ENCODE peak calls at places on chromosomes 4 and X, in eight cellular contexts. S is fibroblast of mammary gland, H is IMR-90, A is neural progenitor cell, C is mucosa of descending colon, W is GM20000, M is adrenal gland, G is choroid plexus epithelial cell. D is an unnamed sample.

GRCh38 chr4:10240691-10241090 is 124.1 kb upstream of the WDR1 start:
- DNase-seq in S (no peak), H (no peak), A (no peak), C (no peak), W (no peak), M (no peak), G (no peak), D (no peak)

GRCh38 chr4:162461952-162462351 is 298.2 kb upstream of the FSTL5 start:
- DNase-seq in S (no peak), H (no peak), A (no peak), C (no peak), W (no peak), M (no peak), G (peak), D (no peak)

GRCh38 chr4:163679189-163679588 is 184.7 kb downstream of the TMA16 start:
- DNase-seq in S (peak), H (peak), A (peak), C (no peak), W (peak), M (peak), G (peak), D (no peak)

GRCh38 chr4:84985952-84986351 is 19.5 kb upstream of the WDFY3 start:
- DNase-seq in S (peak), H (peak), A (no peak), C (no peak), W (no peak), M (no peak), G (peak), D (no peak)

GRCh38 chrX:53048169-53049126 is at the start of gene GPR173:
- DNase-seq in S (peak), H (peak), A (peak), C (peak), W (no peak), M (peak), G (peak), D (peak)

GRCh38 chr4:52877694-52878093 is 15.6 kb downstream of the RASL11B start:
- DNase-seq in S (no peak), H (peak), A (peak), C (no peak), W (no peak), M (no peak), G (peak), D (no peak)

GRCh38 chr4:102143433-102143832 is 201.8 kb downstream of the SLC39A8 start:
- DNase-seq in S (no peak), H (no peak), A (no peak), C (no peak), W (no peak), M (no peak), G (no peak), D (no peak)

GRCh38 chr4:41712413-41712812 is 36.1 kb downstream of the PHOX2B start:
- DNase-seq in S (no peak), H (no peak), A (no peak), C (no peak), W (no peak), M (no peak), G (no peak), D (no peak)

GRCh38 chr4:11028334-11028733 is 343.8 kb upstream of the CLNK start:
- DNase-seq in S (no peak), H (no peak), A (no peak), C (no peak), W (no peak), M (no peak), G (peak), D (no peak)

GRCh38 chrX:153598541-153599191 is at the start of gene CCNQ:
- DNase-seq in S (peak), H (peak), A (peak), C (peak), W (peak), M (peak), G (peak), D (no peak)

GRCh38 chrX:118976599-118977340 is 2.4 kb downstream of the LONRF3 start:
- DNase-seq in S (no peak), H (no peak), A (no peak), C (peak), W (peak), M (peak), G (no peak), D (no peak)

GRCh38 chr4:93810340-93810992 is 18.1 kb upstream of the ATOH1 start:
- DNase-seq in S (no peak), H (no peak), A (no peak), C (peak), W (no peak), M (no peak), G (peak), D (no peak)

GRCh38 chrX:70241501-70241900 is 7.0 kb downstream of the AWAT1 start:
- DNase-seq in S (no peak), H (no peak), A (no peak), C (no peak), W (no peak), M (no peak), G (no peak), D (no peak)
- TF ChIP-seq CTCF in S (no peak), H (no peak), A (no peak), C (no peak), W (no peak), M (no peak), G (no peak), D (no peak)

GRCh38 chr4:174224550-174224949 is 58.9 kb downstream of the FBXO8 start:
- DNase-seq in S (no peak), H (no peak), A (no peak), C (no peak), W (no peak), M (no peak), G (no peak), D (no peak)

GRCh38 chr4:174225247-174226054 is 58.0 kb downstream of the FBXO8 start:
- DNase-seq in S (no peak), H (no peak), A (no peak), C (no peak), W (no peak), M (no peak), G (no peak), D (no peak)

GRCh38 chr4:174217273-174218126 is 66.0 kb downstream of the FBXO8 start:
- DNase-seq in S (peak), H (peak), A (peak), C (no peak), W (no peak), M (peak), G (peak), D (no peak)

GRCh38 chr4:174218127-174218790 is 65.2 kb downstream of the FBXO8 start:
- DNase-seq in S (no peak), H (no peak), A (peak), C (no peak), W (no peak), M (no peak), G (peak), D (no peak)

GRCh38 chr4:174222266-174222872 is 61.1 kb downstream of the FBXO8 start:
- DNase-seq in S (peak), H (peak), A (peak), C (no peak), W (no peak), M (no peak), G (peak), D (no peak)
- TF ChIP-seq CTCF in S (peak), H (peak), A (peak), C (peak), W (peak), M (peak), G (peak), D (peak)

GRCh38 chr4:65865489-65865888 is 195.2 kb upstream of the EPHA5 start:
- DNase-seq in S (peak), H (no peak), A (peak), C (no peak), W (no peak), M (no peak), G (peak), D (no peak)
- TF ChIP-seq CTCF in S (peak), H (peak), A (peak), C (no peak), W (no peak), M (peak), G (peak), D (no peak)

GRCh38 chrX:122739770-122740169 is 444.3 kb upstream of the GRIA3 start:
- DNase-seq in S (no peak), H (no peak), A (peak), C (no peak), W (no peak), M (no peak), G (peak), D (no peak)
- TF ChIP-seq CTCF in S (no peak), H (no peak), A (peak), C (no peak), W (no peak), M (no peak), G (peak), D (no peak)

GRCh38 chr4:20684852-20685763 is 15.2 kb upstream of the PACRGL start:
- DNase-seq in S (peak), H (peak), A (peak), C (no peak), W (peak), M (no peak), G (peak), D (no peak)
- TF ChIP-seq CTCF in S (peak), H (peak), A (peak), C (peak), W (no peak), M (peak), G (peak), D (peak)

DNA sequence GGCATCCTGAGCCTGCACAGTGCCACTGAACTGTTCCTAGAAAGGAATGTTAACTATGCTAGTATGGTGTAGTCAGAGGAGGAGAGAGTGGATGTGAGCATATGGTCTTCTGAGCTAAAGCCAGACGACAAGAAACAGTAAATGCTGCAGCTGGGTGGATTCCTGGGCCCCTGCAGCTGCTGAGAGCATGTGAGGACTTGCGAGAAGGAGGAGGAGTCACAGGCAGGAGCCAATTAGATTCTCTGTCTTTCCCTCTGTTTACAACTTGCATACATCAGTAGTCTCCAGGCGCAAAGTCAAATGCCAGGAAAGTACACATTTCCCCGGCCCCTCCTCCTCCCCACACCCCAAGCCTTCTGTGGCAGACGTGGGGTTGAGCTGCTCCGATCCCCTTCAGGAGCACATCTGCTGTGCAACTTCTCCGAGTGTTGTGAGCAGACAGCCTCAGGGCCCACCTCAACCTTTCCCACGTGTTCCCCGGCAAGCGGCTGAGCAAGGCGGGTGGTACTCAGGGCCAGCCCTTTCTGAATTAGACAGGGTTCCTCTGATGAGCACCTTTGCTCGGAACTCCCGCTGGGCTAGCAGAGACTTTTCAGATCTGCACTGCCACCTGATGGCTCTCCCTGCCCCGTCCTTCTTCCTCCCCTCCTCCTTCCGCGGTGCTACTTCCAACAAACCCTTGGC is 108.7 kb upstream of the ATP6AP2 start:
- DNase-seq in S (peak), H (peak), A (peak), C (peak), W (peak), M (no peak), G (peak), D (no peak)
- TF ChIP-seq CTCF in S (no peak), H (no peak), A (no peak), C (no peak), W (no peak), M (no peak), G (no peak), D (no peak)

GRCh38 chr4:153465583-153465921 is 608 bp upstream of the TMEM131L start:
- DNase-seq in S (peak), H (peak), A (peak), C (peak), W (peak), M (peak), G (peak), D (no peak)
- TF ChIP-seq CTCF in S (peak), H (no peak), A (no peak), C (no peak), W (no peak), M (no peak), G (peak), D (no peak)

DNA sequence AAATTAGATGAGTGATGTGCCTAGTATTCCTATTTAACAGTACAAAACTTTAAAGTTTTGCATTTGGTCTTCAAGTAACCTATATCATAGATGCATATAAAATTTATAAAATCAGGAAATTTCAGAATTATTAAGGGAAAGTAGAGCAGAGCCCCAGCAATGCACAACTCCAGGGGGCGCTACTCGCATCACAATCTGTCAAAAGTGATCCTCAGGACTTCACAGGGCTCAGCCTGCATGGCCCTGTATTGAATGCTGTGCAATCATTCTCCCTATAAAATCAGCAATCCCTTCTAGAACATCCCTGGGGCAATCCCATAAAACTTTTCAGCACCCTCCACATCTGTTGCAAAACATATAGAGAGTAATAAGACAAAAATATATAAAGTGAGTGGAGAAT is 12.4 kb upstream of the PPARGC1A start:
- DNase-seq in S (no peak), H (no peak), A (no peak), C (no peak), W (no peak), M (no peak), G (no peak), D (no peak)
- TF ChIP-seq CTCF in S (peak), H (no peak), A (peak), C (no peak), W (no peak), M (no peak), G (no peak), D (peak)

DNA sequence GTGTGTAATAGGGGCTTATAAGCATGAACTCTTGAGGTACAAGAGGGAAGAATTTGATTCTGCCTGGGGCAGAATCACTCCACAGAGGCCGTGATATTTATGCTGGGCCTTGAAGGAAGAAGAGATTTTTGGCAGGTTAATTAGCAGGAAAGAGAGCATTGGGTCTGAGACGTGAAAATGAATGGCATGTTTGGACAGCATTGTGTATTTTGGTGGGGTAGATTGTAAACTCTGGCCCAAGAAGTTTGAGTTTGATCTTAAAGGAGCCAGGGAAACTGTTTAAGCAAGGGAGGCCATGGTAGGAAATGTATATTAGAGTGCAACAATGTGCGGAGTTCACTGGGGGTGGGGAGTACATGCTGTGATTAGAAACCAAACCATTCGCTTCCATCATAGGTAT is 62.4 kb downstream of the NPNT start:
- DNase-seq in S (no peak), H (no peak), A (no peak), C (peak), W (no peak), M (no peak), G (no peak), D (no peak)
- TF ChIP-seq CTCF in S (no peak), H (no peak), A (no peak), C (no peak), W (no peak), M (no peak), G (no peak), D (no peak)

DNA sequence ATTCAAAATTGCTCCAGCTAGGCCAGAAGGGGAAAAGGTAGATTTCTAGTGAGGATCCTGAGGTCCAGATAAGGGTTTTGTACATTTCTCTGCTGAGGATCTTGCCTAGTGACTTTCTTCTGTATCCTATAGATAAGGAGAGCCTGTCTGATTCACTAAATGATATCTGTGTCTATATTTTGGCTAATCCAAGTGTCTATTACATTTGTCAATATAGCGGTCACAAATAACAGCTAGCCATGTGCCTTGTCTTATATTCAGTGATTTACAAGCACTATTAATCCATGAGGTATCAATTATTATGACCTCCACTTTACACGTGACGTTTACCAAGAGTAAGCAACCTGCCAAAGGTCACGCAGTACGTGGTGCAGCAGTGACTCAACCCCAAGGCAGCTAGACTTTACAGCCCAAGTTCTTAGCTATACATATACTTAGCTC is 41.6 kb downstream of the TMEM165 start:
- DNase-seq in S (peak), H (peak), A (no peak), C (peak), W (no peak), M (peak), G (peak), D (no peak)
- TF ChIP-seq CTCF in S (no peak), H (no peak), A (no peak), C (no peak), W (no peak), M (no peak), G (no peak), D (no peak)

D was measured in D721Med.